ENCODE peak calls at places on chromosomes 2 and 18, in four cellular contexts. One of them, this sample, is unnamed.

GRCh38 chr2:58906151-58906645 is 665.1 kb upstream of the FANCL start:
- DNase-seq in H1: no peak
- DNase-seq in SK-N-SH: no peak
- DNase-seq in HCT116: no peak
- DNase-seq in this sample: no peak

GRCh38 chr2:141015339-141016047 is 1115.3 kb downstream of the LRP1B start:
- DNase-seq in HCT116: no peak
- DNase-seq in H1: no peak
- DNase-seq in SK-N-SH: no peak
- DNase-seq in this sample: no peak

GRCh38 chr18:35236964-35237363 is 3.9 kb upstream of the ZNF397 start:
- DNase-seq in SK-N-SH: no peak
- DNase-seq in H1: no peak
- DNase-seq in HCT116: no peak
- DNase-seq in this sample: no peak

GRCh38 chr2:173990970-173991819 is 26.0 kb upstream of the SP3 start:
- DNase-seq in SK-N-SH: peak; percentile 43
- DNase-seq in HCT116: no peak
- DNase-seq in H1: no peak
- DNase-seq in this sample: no peak

GRCh38 chr2:237307495-237307894 is 106.5 kb downstream of the COL6A3 start:
- DNase-seq in HCT116: no peak
- DNase-seq in H1: no peak
- DNase-seq in SK-N-SH: no peak
- DNase-seq in this sample: no peak

GRCh38 chr18:35406666-35407065 is 29.5 kb upstream of the ZNF396 start:
- DNase-seq in H1: no peak
- DNase-seq in HCT116: no peak
- DNase-seq in SK-N-SH: no peak
- DNase-seq in this sample: no peak

GRCh38 chr2:63058742-63059433 is 8.3 kb downstream of the OTX1 start:
- DNase-seq in HCT116: no peak
- DNase-seq in SK-N-SH: peak; percentile 68
- DNase-seq in H1: peak; percentile 79
- DNase-seq in this sample: no peak

GRCh38 chr18:23228102-23229051 is 93.1 kb downstream of the CABLES1 start:
- DNase-seq in SK-N-SH: no peak
- DNase-seq in HCT116: no peak
- DNase-seq in H1: no peak
- DNase-seq in this sample: no peak

GRCh38 chr2:241130316-241130715 is 19.0 kb downstream of the PASK start:
- DNase-seq in SK-N-SH: no peak
- DNase-seq in H1: no peak
- DNase-seq in HCT116: no peak
- DNase-seq in this sample: no peak

GRCh38 chr2:157901325-157901724 is 25.2 kb upstream of the ACVR1 start:
- DNase-seq in H1: no peak
- DNase-seq in SK-N-SH: no peak
- DNase-seq in HCT116: no peak
- DNase-seq in this sample: no peak

GRCh38 chr2:182586426-182586825 is 129.6 kb upstream of the DNAJC10 start:
- DNase-seq in HCT116: no peak
- DNase-seq in SK-N-SH: no peak
- DNase-seq in H1: no peak
- DNase-seq in this sample: peak; percentile 22

GRCh38 chr2:190533968-190534309 is 583 bp downstream of the NEMP2 start:
- DNase-seq in HCT116: no peak
- DNase-seq in SK-N-SH: no peak
- DNase-seq in H1: no peak
- DNase-seq in this sample: no peak

GRCh38 chr2:189635353-189635752 is 25.9 kb upstream of the ASNSD1 start:
- DNase-seq in SK-N-SH: no peak
- DNase-seq in H1: no peak
- DNase-seq in HCT116: no peak
- DNase-seq in this sample: no peak

GRCh38 chr18:78979682-78980278 is at the start of gene SALL3:
- DNase-seq in HCT116: no peak
- DNase-seq in H1: no peak
- DNase-seq in SK-N-SH: peak; percentile 50
- DNase-seq in this sample: no peak

GRCh38 chr2:9258953-9259399 is 52.4 kb downstream of the ASAP2 start:
- DNase-seq in H1: no peak
- DNase-seq in HCT116: no peak
- DNase-seq in SK-N-SH: no peak
- DNase-seq in this sample: no peak

GRCh38 chr2:223090081-223090480 is 38.1 kb downstream of the KCNE4 start:
- DNase-seq in HCT116: no peak
- DNase-seq in SK-N-SH: no peak
- DNase-seq in H1: no peak
- DNase-seq in this sample: no peak

GRCh38 chr18:32760391-32760790 is 12.4 kb downstream of the KLHL14 start:
- DNase-seq in SK-N-SH: no peak
- DNase-seq in HCT116: no peak
- DNase-seq in H1: no peak
- DNase-seq in this sample: no peak

GRCh38 chr18:12015697-12016062 is 34.4 kb downstream of the IMPA2 start:
- DNase-seq in SK-N-SH: no peak
- DNase-seq in H1: no peak
- DNase-seq in HCT116: no peak
- DNase-seq in this sample: no peak

GRCh38 chr2:51053213-51053612 is 21.3 kb upstream of the NRXN1 start:
- DNase-seq in HCT116: no peak
- DNase-seq in H1: no peak
- DNase-seq in SK-N-SH: no peak
- DNase-seq in this sample: no peak

GRCh38 chr18:74916773-74917393 is 292.1 kb downstream of the PTGR3 start:
- DNase-seq in SK-N-SH: no peak
- DNase-seq in HCT116: no peak
- DNase-seq in H1: no peak
- DNase-seq in this sample: no peak

GRCh38 chr18:77078671-77079070 is 53.9 kb downstream of the MBP start:
- DNase-seq in H1: no peak
- DNase-seq in SK-N-SH: no peak
- DNase-seq in HCT116: no peak
- DNase-seq in this sample: no peak

GRCh38 chr2:122528061-122528460 is 772.6 kb downstream of the TSN start:
- DNase-seq in HCT116: no peak
- DNase-seq in SK-N-SH: no peak
- DNase-seq in H1: no peak
- DNase-seq in this sample: no peak

GRCh38 chr2:105926960-105927678 is 182.4 kb downstream of the NCK2 start:
- DNase-seq in HCT116: no peak
- DNase-seq in SK-N-SH: no peak
- DNase-seq in H1: no peak
- DNase-seq in this sample: no peak

GRCh38 chr2:171958475-171958874 is 36.2 kb downstream of the HAT1 start:
- DNase-seq in SK-N-SH: no peak
- DNase-seq in HCT116: no peak
- DNase-seq in H1: no peak
- DNase-seq in this sample: no peak

GRCh38 chr2:149330127-149331022 is at the start of gene LYPD6:
- DNase-seq in SK-N-SH: peak; percentile 96
- DNase-seq in HCT116: peak; percentile 38
- DNase-seq in H1: peak; percentile 82
- DNase-seq in this sample: peak; percentile 84

GRCh38 chr2:182280128-182280527 is 146.7 kb downstream of the PDE1A start:
- DNase-seq in H1: no peak
- DNase-seq in HCT116: no peak
- DNase-seq in SK-N-SH: no peak
- DNase-seq in this sample: no peak

GRCh38 chr18:22044474-22045220 is 124.7 kb upstream of the GATA6 start:
- DNase-seq in SK-N-SH: no peak
- DNase-seq in H1: no peak
- DNase-seq in HCT116: no peak
- DNase-seq in this sample: peak; percentile 85

GRCh38 chr2:196479350-196479749 is 160.2 kb upstream of the CCDC150 start:
- DNase-seq in HCT116: no peak
- DNase-seq in SK-N-SH: no peak
- DNase-seq in H1: no peak
- DNase-seq in this sample: no peak

GRCh38 chr18:48623468-48624220 is 84.8 kb downstream of the CTIF start:
- DNase-seq in SK-N-SH: no peak
- DNase-seq in HCT116: no peak
- DNase-seq in H1: no peak
- DNase-seq in this sample: no peak

GRCh38 chr18:48622911-48623431 is 84.1 kb downstream of the CTIF start:
- DNase-seq in SK-N-SH: no peak
- DNase-seq in HCT116: no peak
- DNase-seq in H1: no peak
- DNase-seq in this sample: no peak

GRCh38 chr18:48619501-48619900 is 80.7 kb downstream of the CTIF start:
- DNase-seq in HCT116: no peak
- DNase-seq in SK-N-SH: no peak
- DNase-seq in H1: no peak
- DNase-seq in this sample: no peak

GRCh38 chr18:48621240-48621639 is 82.4 kb downstream of the CTIF start:
- DNase-seq in HCT116: no peak
- DNase-seq in H1: no peak
- DNase-seq in SK-N-SH: no peak
- DNase-seq in this sample: no peak

DNA sequence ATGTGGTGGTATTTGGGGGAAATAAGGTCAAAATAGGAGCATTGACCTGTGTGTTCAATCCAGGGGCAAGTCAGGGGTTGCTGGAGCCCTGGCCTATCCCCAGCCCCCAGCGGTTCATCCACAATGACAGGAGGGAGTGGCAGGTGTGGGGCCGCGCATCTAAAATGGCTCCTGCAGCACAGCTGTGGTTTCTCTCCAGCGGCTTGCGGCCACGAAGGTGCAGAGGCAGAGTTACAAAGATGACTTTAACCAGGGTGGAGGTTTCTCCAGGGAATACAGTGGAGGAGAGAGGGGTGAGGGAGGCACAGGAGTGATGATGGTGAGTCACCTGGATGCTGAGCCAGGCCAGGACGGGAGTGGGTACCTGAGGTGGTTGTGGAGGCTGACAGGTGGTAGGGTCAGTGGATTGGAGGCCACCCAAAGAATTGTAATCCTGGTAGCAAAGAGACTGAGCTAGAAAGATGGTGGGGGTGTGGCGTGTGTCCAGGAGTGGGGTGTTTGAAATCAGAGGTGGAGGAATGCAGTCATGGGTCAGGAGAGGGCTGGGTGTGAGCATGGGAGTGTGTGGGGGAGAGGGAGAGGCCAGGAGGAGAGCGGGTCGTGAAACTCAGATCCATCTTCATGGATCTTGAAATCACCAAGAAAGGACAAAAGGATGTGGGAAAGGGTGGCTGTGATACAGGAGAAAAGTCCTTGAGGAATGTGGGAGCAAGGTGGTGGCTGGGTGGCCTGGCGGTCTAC is 83.2 kb downstream of the CTIF start:
- DNase-seq in HCT116: no peak
- DNase-seq in H1: no peak
- DNase-seq in SK-N-SH: no peak
- DNase-seq in this sample: no peak
- TF ChIP-seq JUND in HCT116: no peak
- TF ChIP-seq JUND in H1: no peak
- TF ChIP-seq JUND in SK-N-SH: no peak
- TF ChIP-seq JUND in this sample: no peak

GRCh38 chr2:28334527-28334891 is 58.1 kb upstream of the FOSL2 start:
- DNase-seq in SK-N-SH: peak; percentile 63
- DNase-seq in HCT116: no peak
- DNase-seq in H1: no peak
- DNase-seq in this sample: no peak
- TF ChIP-seq JUND in SK-N-SH: no peak
- TF ChIP-seq JUND in HCT116: no peak
- TF ChIP-seq JUND in H1: no peak
- TF ChIP-seq JUND in this sample: no peak

GRCh38 chr18:13581496-13581895 is 144.9 kb downstream of the FAM210A start:
- DNase-seq in H1: no peak
- DNase-seq in HCT116: no peak
- DNase-seq in SK-N-SH: no peak
- DNase-seq in this sample: no peak

GRCh38 chr18:13579874-13580273 is 146.5 kb downstream of the FAM210A start:
- DNase-seq in SK-N-SH: no peak
- DNase-seq in HCT116: no peak
- DNase-seq in H1: no peak
- DNase-seq in this sample: no peak

GRCh38 chr18:13581055-13581454 is 145.3 kb downstream of the FAM210A start:
- DNase-seq in HCT116: no peak
- DNase-seq in H1: no peak
- DNase-seq in SK-N-SH: no peak
- DNase-seq in this sample: no peak

GRCh38 chr18:13582283-13582682 is 144.1 kb downstream of the FAM210A start:
- DNase-seq in HCT116: no peak
- DNase-seq in H1: no peak
- DNase-seq in SK-N-SH: no peak
- DNase-seq in this sample: no peak

GRCh38 chr18:13580351-13580750 is 146.0 kb downstream of the FAM210A start:
- DNase-seq in SK-N-SH: no peak
- DNase-seq in HCT116: no peak
- DNase-seq in H1: no peak
- DNase-seq in this sample: no peak
- TF ChIP-seq JUND in SK-N-SH: no peak
- TF ChIP-seq JUND in HCT116: no peak
- TF ChIP-seq JUND in H1: no peak
- TF ChIP-seq JUND in this sample: no peak

DNA sequence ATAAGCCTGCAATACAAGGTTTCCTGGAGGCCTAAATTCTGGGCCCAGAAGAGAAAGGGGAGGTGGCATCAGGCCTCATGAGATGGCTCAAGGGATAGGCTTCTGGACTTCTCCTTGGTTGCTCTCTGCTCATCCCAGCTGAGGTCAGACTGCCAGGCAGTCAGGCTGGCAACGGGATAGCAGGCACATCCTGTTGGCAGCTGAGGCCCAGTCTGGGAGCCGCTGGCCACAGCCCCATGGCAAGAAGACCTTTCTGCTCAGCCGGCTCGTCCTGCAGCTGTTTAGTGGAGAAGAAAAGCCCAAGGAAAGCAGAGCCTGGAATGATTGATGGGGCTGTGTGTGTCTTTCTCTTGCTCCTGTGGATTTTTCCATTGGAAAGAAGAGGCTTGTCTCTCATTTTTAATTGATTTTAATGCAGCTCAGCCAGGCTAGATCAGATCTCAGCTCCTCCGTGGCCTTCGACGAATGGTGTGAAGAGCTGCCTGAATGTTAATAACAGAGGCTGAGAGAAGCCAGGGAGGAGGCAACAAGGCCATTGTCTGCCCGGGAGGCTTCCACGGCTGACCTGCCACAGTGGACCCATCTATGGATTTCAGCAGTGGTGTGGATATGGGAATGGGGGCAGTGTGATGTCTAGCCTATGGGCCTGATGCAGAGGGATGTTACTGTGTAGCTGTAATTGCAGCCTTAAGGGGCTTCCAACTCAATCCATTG is 99.5 kb downstream of the HS1BP3 start:
- DNase-seq in SK-N-SH: peak; percentile 80
- DNase-seq in H1: no peak
- DNase-seq in HCT116: no peak
- DNase-seq in this sample: peak; percentile 46
- TF ChIP-seq JUND in SK-N-SH: no peak
- TF ChIP-seq JUND in H1: no peak
- TF ChIP-seq JUND in HCT116: no peak
- TF ChIP-seq JUND in this sample: no peak

GRCh38 chr18:27845897-27846296 is 331.0 kb downstream of the CDH2 start:
- DNase-seq in SK-N-SH: no peak
- DNase-seq in HCT116: no peak
- DNase-seq in H1: no peak
- DNase-seq in this sample: no peak
- TF ChIP-seq JUND in SK-N-SH: no peak
- TF ChIP-seq JUND in HCT116: no peak
- TF ChIP-seq JUND in H1: no peak
- TF ChIP-seq JUND in this sample: no peak